ENCODE peak calls at places on chromosomes 12 and 14, in nine cellular contexts. D, L, W, A, B, S, M, G and R are unnamed samples.

GRCh38 chr14:50954811-50955372 is 10.6 kb upstream of the PYGL start:
- DNase-seq in D (no peak), L (no peak), W (no peak), A (no peak), B (peak), S (peak), M (peak), G (no peak), R (peak)

GRCh38 chr14:34376868-34377267 is 85.2 kb downstream of the SPTSSA start:
- DNase-seq in D (no peak), L (no peak), W (no peak), A (no peak), B (no peak), S (no peak), M (no peak), G (no peak), R (no peak)

GRCh38 chr14:64707661-64708060 is 3.4 kb downstream of the PLEKHG3 start:
- DNase-seq in D (no peak), L (peak), W (no peak), A (no peak), B (peak), S (no peak), M (peak), G (no peak), R (peak)

GRCh38 chr12:91877022-91877421 is 268.6 kb downstream of the BTG1 start:
- DNase-seq in D (peak), L (peak), W (no peak), A (no peak), B (no peak), S (peak), M (no peak), G (no peak), R (no peak)

GRCh38 chr12:14691560-14691959 is 4.8 kb downstream of the GUCY2C start:
- DNase-seq in D (peak), L (peak), W (no peak), A (peak), B (no peak), S (peak), M (no peak), G (no peak), R (no peak)

GRCh38 chr12:51082561-51083139 is 746 bp downstream of the CSRNP2 start:
- DNase-seq in D (peak), L (no peak), W (peak), A (no peak), B (no peak), S (peak), M (peak), G (no peak), R (peak)

GRCh38 chr12:91687052-91688017 is 458.3 kb downstream of the BTG1 start:
- DNase-seq in D (no peak), L (no peak), W (no peak), A (no peak), B (peak), S (no peak), M (no peak), G (no peak), R (no peak)

GRCh38 chr14:69094481-69094880 is 58.4 kb downstream of the DCAF5 start:
- DNase-seq in D (no peak), L (no peak), W (no peak), A (no peak), B (no peak), S (no peak), M (no peak), G (no peak), R (no peak)

GRCh38 chr14:92990456-92991430 is 67.8 kb downstream of the CHGA start:
- DNase-seq in D (no peak), L (no peak), W (no peak), A (no peak), B (no peak), S (no peak), M (no peak), G (no peak), R (no peak)

GRCh38 chr12:15689751-15690191 is 99.4 kb downstream of the EPS8 start:
- DNase-seq in D (no peak), L (no peak), W (no peak), A (no peak), B (peak), S (no peak), M (no peak), G (no peak), R (no peak)

GRCh38 chr14:105480165-105480564 is 5.5 kb downstream of the CRIP2 start:
- DNase-seq in D (no peak), L (no peak), W (no peak), A (no peak), B (no peak), S (no peak), M (no peak), G (no peak), R (no peak)

GRCh38 chr12:94644141-94644575 is 6.2 kb downstream of the TMCC3 start:
- DNase-seq in D (peak), L (no peak), W (no peak), A (no peak), B (no peak), S (peak), M (no peak), G (no peak), R (no peak)
- TF ChIP-seq POLR2A in D (no peak), L (no peak), W (no peak), A (no peak), B (no peak), S (no peak), M (no peak), G (no peak), R (no peak)

DNA sequence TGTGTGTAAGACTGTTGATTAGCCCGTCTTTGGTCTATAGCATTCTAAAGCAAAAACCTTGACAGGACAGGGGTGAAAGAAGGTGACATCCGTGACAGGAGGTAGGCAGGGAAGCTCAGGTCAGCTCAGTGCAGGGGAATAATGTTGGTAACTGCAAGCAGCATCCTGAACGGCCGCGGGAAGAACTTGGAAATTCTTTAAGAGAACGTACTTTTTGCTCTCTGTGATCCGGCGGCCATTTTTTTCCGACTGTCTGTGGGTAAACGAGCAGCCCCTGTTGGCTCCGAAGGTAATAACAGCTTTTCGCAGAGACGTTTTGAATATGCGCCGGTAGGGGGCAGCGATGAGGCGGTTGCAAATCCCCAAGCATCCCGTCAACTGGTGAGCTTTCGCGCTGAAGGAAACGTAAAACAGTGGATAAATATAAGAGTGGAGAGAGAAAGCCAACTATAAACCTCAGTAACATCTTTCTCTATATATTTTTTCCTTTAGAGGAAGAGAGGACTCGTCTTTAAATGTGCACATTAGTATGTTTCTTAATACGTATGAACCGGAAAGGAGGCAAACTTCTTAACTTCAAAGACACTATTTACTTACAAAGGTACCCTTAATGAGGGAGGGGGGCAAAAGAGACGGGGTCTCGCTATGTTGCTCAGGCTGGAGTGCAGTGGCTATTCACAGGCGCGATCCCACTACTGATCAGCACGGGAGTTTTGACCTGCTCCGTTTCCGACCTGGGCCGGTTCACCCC is 9.5 kb upstream of the NEMF start:
- DNase-seq in D (peak), L (peak), W (peak), A (peak), B (peak), S (peak), M (peak), G (peak), R (no peak)
- TF ChIP-seq POLR2A in D (peak), L (no peak), W (peak), A (peak), B (no peak), S (peak), M (no peak), G (peak), R (no peak)

DNA sequence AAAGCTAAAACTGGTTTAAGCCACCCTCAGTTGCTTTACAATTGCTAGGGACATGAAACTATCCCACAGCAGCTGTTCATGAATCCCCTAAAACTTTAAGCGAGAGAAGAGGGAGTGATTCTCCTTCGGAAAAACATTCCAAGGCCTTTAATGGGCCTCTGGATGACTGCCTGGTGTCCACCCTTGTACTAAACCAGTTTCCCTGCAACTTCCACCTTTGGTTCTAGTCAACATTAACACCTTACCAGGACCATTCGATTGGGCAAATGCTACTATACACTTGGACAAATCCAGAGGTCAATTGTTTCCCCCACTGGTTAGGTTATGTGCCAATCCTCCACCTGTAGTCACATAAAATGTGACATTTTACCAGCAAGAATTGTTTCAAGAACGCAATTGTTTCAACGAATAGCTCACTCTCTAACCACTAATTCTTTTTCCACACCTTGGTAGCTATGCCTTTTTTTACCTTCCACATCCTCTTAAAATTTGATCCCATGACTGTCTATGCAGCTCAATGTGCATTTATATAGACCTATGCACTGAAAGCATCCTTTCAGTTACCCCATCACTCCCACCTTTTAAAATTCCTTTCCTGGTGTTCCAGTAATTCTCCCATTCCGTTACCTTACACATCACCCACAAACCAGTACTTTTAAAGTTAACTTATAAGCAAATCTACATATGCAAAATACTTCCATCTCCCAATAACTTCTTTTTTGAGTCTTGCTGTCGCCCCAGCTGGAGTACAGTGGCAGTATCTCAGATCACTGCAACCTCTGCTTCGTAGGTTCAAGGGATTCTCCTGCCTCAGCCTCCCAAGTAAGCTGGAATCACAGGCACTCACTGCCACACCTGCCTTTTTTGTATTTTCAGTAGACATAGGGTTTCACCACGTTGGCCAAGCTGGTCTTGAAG is 3.6 kb downstream of the UBC start:
- DNase-seq in D (no peak), L (no peak), W (no peak), A (no peak), B (no peak), S (peak), M (no peak), G (no peak), R (no peak)
- TF ChIP-seq POLR2A in D (peak), L (peak), W (no peak), A (peak), B (peak), S (peak), M (peak), G (no peak), R (no peak)

GRCh38 chr14:100890451-100890850 is 13.1 kb downstream of the RTL1 start:
- DNase-seq in D (no peak), L (no peak), W (no peak), A (no peak), B (no peak), S (peak), M (no peak), G (peak), R (no peak)
- TF ChIP-seq POLR2A in D (no peak), L (no peak), W (no peak), A (no peak), B (no peak), S (no peak), M (no peak), G (no peak), R (no peak)

GRCh38 chr12:25040593-25040992 is 91.7 kb upstream of the BCAT1 start:
- DNase-seq in D (no peak), L (no peak), W (no peak), A (no peak), B (no peak), S (no peak), M (no peak), G (no peak), R (no peak)

GRCh38 chr12:25045869-25046268 is 97.0 kb upstream of the BCAT1 start:
- DNase-seq in D (no peak), L (no peak), W (no peak), A (no peak), B (no peak), S (no peak), M (no peak), G (no peak), R (no peak)

DNA sequence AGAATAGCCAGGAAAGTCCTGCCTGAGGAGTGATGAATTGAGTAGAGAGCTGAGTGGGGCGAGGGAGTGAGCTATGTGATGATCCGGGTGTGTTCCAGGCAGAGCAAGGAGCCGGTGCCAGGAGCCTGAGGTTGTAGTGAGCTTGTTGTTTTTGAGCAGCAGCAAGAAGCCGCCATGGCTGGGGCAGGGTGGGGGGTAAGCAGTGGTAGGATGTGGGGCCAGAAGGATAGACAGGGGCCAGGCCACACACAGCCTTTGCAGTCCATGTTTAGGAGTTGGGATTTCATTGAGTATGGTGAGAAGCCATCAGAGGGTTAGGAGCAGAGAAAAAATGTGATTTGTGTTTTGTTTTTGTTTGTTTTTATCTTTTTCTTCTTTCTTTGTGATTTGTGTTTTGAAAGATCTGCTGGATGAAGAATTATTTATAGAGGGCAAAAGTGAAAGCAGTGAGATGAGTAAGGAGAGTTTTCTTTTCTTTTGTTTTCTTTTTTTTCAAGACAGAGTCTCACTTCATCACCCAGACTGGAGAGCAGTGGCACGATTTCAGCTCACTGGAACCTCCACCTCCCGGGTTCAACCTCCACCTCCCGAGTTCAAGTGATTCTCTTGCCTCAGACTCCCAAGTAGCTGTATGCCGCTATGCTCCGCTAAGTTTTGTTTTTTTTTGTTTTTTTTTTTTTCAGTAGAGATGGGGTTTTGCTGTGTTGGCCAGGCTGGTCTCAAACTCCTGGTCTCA is 92.3 kb upstream of the BCAT1 start:
- DNase-seq in D (no peak), L (no peak), W (no peak), A (no peak), B (no peak), S (no peak), M (no peak), G (no peak), R (no peak)
- TF ChIP-seq POLR2A in D (no peak), L (no peak), W (no peak), A (no peak), B (no peak), S (no peak), M (no peak), G (no peak), R (no peak)

GRCh38 chr14:61489527-61489926 is 168.1 kb downstream of the PRKCH start:
- DNase-seq in D (no peak), L (no peak), W (no peak), A (no peak), B (no peak), S (no peak), M (no peak), G (no peak), R (no peak)
- TF ChIP-seq POLR2A in D (no peak), L (no peak), W (no peak), A (no peak), B (no peak), S (no peak), M (no peak), G (no peak), R (no peak)

GRCh38 chr14:57268161-57269067 is at the start of the genes AP5M1 and EXOC5:
- DNase-seq in D (peak), L (peak), W (peak), A (peak), B (peak), S (peak), M (peak), G (peak), R (peak)
- TF ChIP-seq POLR2A in D (peak), L (peak), W (peak), A (no peak), B (peak), S (peak), M (peak), G (peak), R (peak)